ENCODE peak calls at places on chromosomes 7 and 10, in ten cellular contexts. E is LHCN-M2; Z is adrenal gland; V is nephron progenitor cell; X is fibroblast of villous mesenchyme; M is CD8-positive, alpha-beta T cell; P is spleen; N is transverse colon; R is esophagus squamous epithelium; K is ovary. B is an unnamed sample.
A peak's percentile ranks its signal among the peaks of the same experiment; 100 is the strongest.

GRCh38 chr10:80359644-80360043 is 3.1 kb downstream of the DYDC2 start:
- DNase-seq in E (no peak), Z (no peak), V (no peak), X (no peak), M (no peak), P (no peak), N (no peak), R (no peak), K (no peak), B (no peak)

GRCh38 chr7:150992833-150993302 is 2.1 kb downstream of the NOS3 start:
- DNase-seq in E (peak; percentile 36), Z (no peak), V (peak; percentile 76), X (peak; percentile 29), M (no peak), P (peak; percentile 87), N (no peak), R (no peak), K (no peak), B (no peak)

GRCh38 chr7:27148031-27148775 is 629 bp upstream of the HOXA6 start:
- DNase-seq in E (no peak), Z (peak; percentile 49), V (peak; percentile 39), X (peak; percentile 66), M (no peak), P (peak; percentile 68), N (peak; percentile 77), R (no peak), K (no peak), B (no peak)

GRCh38 chr7:93238748-93239147 is 6.6 kb downstream of the VPS50 start:
- DNase-seq in E (no peak), Z (no peak), V (no peak), X (no peak), M (no peak), P (no peak), N (no peak), R (no peak), K (no peak), B (no peak)

GRCh38 chr7:55350281-55350680 is 14.9 kb upstream of the LANCL2 start:
- DNase-seq in E (no peak), Z (no peak), V (no peak), X (no peak), M (no peak), P (no peak), N (no peak), R (no peak), K (no peak), B (no peak)

GRCh38 chr7:121994625-121995410 is 121.9 kb downstream of the PTPRZ1 start:
- DNase-seq in E (peak; percentile 79), Z (peak; percentile 49), V (peak; percentile 63), X (peak; percentile 74), M (peak; percentile 10), P (no peak), N (peak; percentile 50), R (no peak), K (peak; percentile 50), B (peak; percentile 8)

GRCh38 chr10:21989453-21990154 is 13.9 kb downstream of the DNAJC1 start:
- DNase-seq in E (peak; percentile 38), Z (peak; percentile 21), V (peak; percentile 48), X (peak; percentile 55), M (peak; percentile 20), P (no peak), N (peak; percentile 39), R (no peak), K (peak; percentile 77), B (peak; percentile 55)

GRCh38 chr10:110774069-110775021 is 97.4 kb upstream of the PDCD4 start:
- DNase-seq in E (peak; percentile 91), Z (no peak), V (no peak), X (peak; percentile 27), M (no peak), P (no peak), N (no peak), R (no peak), K (no peak), B (no peak)

GRCh38 chr10:43384252-43385221 is 13.1 kb downstream of the FXYD4 start:
- DNase-seq in E (no peak), Z (no peak), V (no peak), X (no peak), M (no peak), P (peak; percentile 64), N (no peak), R (no peak), K (peak; percentile 23), B (no peak)

GRCh38 chr7:151925446-151926335 is 30.6 kb upstream of the GALNTL5 start:
- DNase-seq in E (peak; percentile 43), Z (no peak), V (no peak), X (peak; percentile 52), M (no peak), P (peak; percentile 81), N (peak; percentile 86), R (no peak), K (no peak), B (peak; percentile 55)

GRCh38 chr7:30422922-30423321 is 55.7 kb downstream of the NOD1 start:
- DNase-seq in E (peak; percentile 17), Z (no peak), V (no peak), X (peak; percentile 4), M (no peak), P (no peak), N (no peak), R (no peak), K (no peak), B (no peak)

GRCh38 chr7:47942132-47942531 is 6.1 kb downstream of the PKD1L1 start:
- DNase-seq in E (no peak), Z (no peak), V (no peak), X (no peak), M (no peak), P (no peak), N (no peak), R (no peak), K (no peak), B (no peak)

GRCh38 chr10:110138197-110138812 is 69.1 kb upstream of the MXI1 start:
- DNase-seq in E (peak; percentile 66), Z (no peak), V (no peak), X (peak; percentile 68), M (no peak), P (no peak), N (no peak), R (no peak), K (no peak), B (peak; percentile 62)

GRCh38 chr10:93821051-93821772 is 63.5 kb downstream of the LGI1 start:
- DNase-seq in E (peak; percentile 39), Z (no peak), V (no peak), X (peak; percentile 50), M (no peak), P (no peak), N (no peak), R (no peak), K (no peak), B (no peak)

GRCh38 chr10:102660891-102661613 is 16.8 kb downstream of the TRIM8 start:
- DNase-seq in E (peak; percentile 95), Z (no peak), V (peak; percentile 63), X (peak; percentile 87), M (peak; percentile 57), P (peak; percentile 90), N (peak; percentile 84), R (no peak), K (peak; percentile 86), B (no peak)

GRCh38 chr10:3780766-3781457 is 4.1 kb downstream of the KLF6 start:
- DNase-seq in E (no peak), Z (no peak), V (no peak), X (no peak), M (no peak), P (peak; percentile 83), N (no peak), R (no peak), K (no peak), B (no peak)

GRCh38 chr7:6121141-6121540 is 90.0 kb downstream of the ANKRD61 start:
- DNase-seq in E (peak; percentile 67), Z (no peak), V (no peak), X (no peak), M (no peak), P (no peak), N (no peak), R (no peak), K (no peak), B (no peak)

GRCh38 chr7:91310829-91311460 is 46.7 kb downstream of the FZD1 start:
- DNase-seq in E (peak; percentile 43), Z (no peak), V (no peak), X (peak; percentile 38), M (no peak), P (no peak), N (peak; percentile 9), R (no peak), K (no peak), B (no peak)

GRCh38 chr10:62043493-62043938 is 142.0 kb downstream of the ARID5B start:
- DNase-seq in E (no peak), Z (no peak), V (no peak), X (peak; percentile 62), M (no peak), P (no peak), N (no peak), R (no peak), K (no peak), B (no peak)

GRCh38 chr10:61475449-61475873 is 22.3 kb upstream of the TMEM26 start:
- DNase-seq in E (peak; percentile 76), Z (no peak), V (no peak), X (peak; percentile 89), M (no peak), P (no peak), N (no peak), R (no peak), K (no peak), B (no peak)

GRCh38 chr7:39733881-39734571 is 110.7 kb downstream of the RALA start:
- DNase-seq in E (peak; percentile 60), Z (no peak), V (no peak), X (peak; percentile 60), M (peak; percentile 17), P (no peak), N (no peak), R (no peak), K (no peak), B (no peak)

GRCh38 chr10:4474829-4475228 is 351.2 kb upstream of the AKR1E2 start:
- DNase-seq in E (no peak), Z (no peak), V (no peak), X (no peak), M (no peak), P (no peak), N (no peak), R (no peak), K (no peak), B (no peak)

GRCh38 chr10:93393231-93393630 is 88.9 kb downstream of the MYOF start:
- DNase-seq in E (no peak), Z (no peak), V (no peak), X (no peak), M (no peak), P (no peak), N (no peak), R (no peak), K (no peak), B (no peak)

GRCh38 chr10:103967433-103968142 is 648 bp downstream of the SLK start:
- DNase-seq in E (peak; percentile 26), Z (no peak), V (peak; percentile 16), X (no peak), M (no peak), P (no peak), N (peak; percentile 32), R (no peak), K (no peak), B (peak; percentile 43)

GRCh38 chr10:73577788-73578187 is 13.4 kb downstream of the USP54 start:
- DNase-seq in E (peak; percentile 46), Z (no peak), V (no peak), X (no peak), M (no peak), P (no peak), N (peak; percentile 63), R (no peak), K (peak; percentile 54), B (no peak)

GRCh38 chr7:95340491-95340890 is 16.2 kb upstream of the PON1 start:
- DNase-seq in E (no peak), Z (no peak), V (no peak), X (no peak), M (no peak), P (no peak), N (no peak), R (no peak), K (no peak), B (no peak)

GRCh38 chr7:41879113-41879385 is 176.2 kb upstream of the INHBA start:
- DNase-seq in E (no peak), Z (no peak), V (no peak), X (no peak), M (no peak), P (no peak), N (no peak), R (no peak), K (no peak), B (no peak)

GRCh38 chr10:132231656-132232552 is 45.2 kb downstream of the DPYSL4 start:
- DNase-seq in E (no peak), Z (no peak), V (no peak), X (no peak), M (no peak), P (no peak), N (no peak), R (no peak), K (no peak), B (no peak)

B was measured in cerebellum.